ENCODE peak calls at places on chromosomes 2 and 18, in six cellular contexts. One of them, this sample, is unnamed.

GRCh38 chr2:70793450-70793849 is 3.0 kb upstream of the FIGLA start:
- DNase-seq in nucleus accumbens: no peak
- DNase-seq in NCI-H345: no peak
- DNase-seq in H1: no peak
- DNase-seq in activated CD4-positive, CD25-positive, alpha-beta regulatory T cell: no peak
- DNase-seq in GM12891: no peak
- DNase-seq in this sample: no peak

GRCh38 chr2:224036731-224037376 is 2.2 kb downstream of the SERPINE2 start:
- DNase-seq in nucleus accumbens: no peak
- DNase-seq in NCI-H345: no peak
- DNase-seq in H1: no peak
- DNase-seq in activated CD4-positive, CD25-positive, alpha-beta regulatory T cell: no peak
- DNase-seq in GM12891: no peak
- DNase-seq in this sample: no peak

GRCh38 chr2:233433794-233434193 is 79.5 kb downstream of the DGKD start:
- DNase-seq in nucleus accumbens: no peak
- DNase-seq in NCI-H345: no peak
- DNase-seq in H1: no peak
- DNase-seq in activated CD4-positive, CD25-positive, alpha-beta regulatory T cell: no peak
- DNase-seq in GM12891: no peak
- DNase-seq in this sample: no peak

GRCh38 chr2:98846041-98846440 is 90.0 kb downstream of the CRACDL start:
- DNase-seq in nucleus accumbens: no peak
- DNase-seq in NCI-H345: no peak
- DNase-seq in H1: no peak
- DNase-seq in activated CD4-positive, CD25-positive, alpha-beta regulatory T cell: no peak
- DNase-seq in GM12891: no peak
- DNase-seq in this sample: no peak

GRCh38 chr2:235506997-235507615 is 13.3 kb downstream of the AGAP1 start:
- DNase-seq in nucleus accumbens: no peak
- DNase-seq in NCI-H345: peak; percentile 83
- DNase-seq in H1: no peak
- DNase-seq in activated CD4-positive, CD25-positive, alpha-beta regulatory T cell: no peak
- DNase-seq in GM12891: no peak
- DNase-seq in this sample: no peak

GRCh38 chr2:100673691-100674485 is 111.1 kb downstream of the PDCL3 start:
- DNase-seq in nucleus accumbens: no peak
- DNase-seq in NCI-H345: no peak
- DNase-seq in H1: no peak
- DNase-seq in activated CD4-positive, CD25-positive, alpha-beta regulatory T cell: no peak
- DNase-seq in GM12891: no peak
- DNase-seq in this sample: no peak

GRCh38 chr18:59629894-59630293 is 67.3 kb downstream of the CCBE1 start:
- DNase-seq in nucleus accumbens: no peak
- DNase-seq in NCI-H345: no peak
- DNase-seq in H1: no peak
- DNase-seq in activated CD4-positive, CD25-positive, alpha-beta regulatory T cell: no peak
- DNase-seq in GM12891: no peak
- DNase-seq in this sample: no peak

GRCh38 chr18:22378672-22379282 is 38.9 kb downstream of the CTAGE1 start:
- DNase-seq in nucleus accumbens: no peak
- DNase-seq in NCI-H345: no peak
- DNase-seq in H1: no peak
- DNase-seq in activated CD4-positive, CD25-positive, alpha-beta regulatory T cell: no peak
- DNase-seq in GM12891: no peak
- DNase-seq in this sample: no peak

GRCh38 chr2:241803387-241804325 is 5.3 kb upstream of the NEU4 start:
- DNase-seq in nucleus accumbens: peak; percentile 40
- DNase-seq in NCI-H345: peak; percentile 44
- DNase-seq in H1: no peak
- DNase-seq in activated CD4-positive, CD25-positive, alpha-beta regulatory T cell: no peak
- DNase-seq in GM12891: peak; percentile 76
- DNase-seq in this sample: peak; percentile 44

GRCh38 chr2:45938649-45939511 is 287.4 kb downstream of the PRKCE start:
- DNase-seq in nucleus accumbens: no peak
- DNase-seq in NCI-H345: no peak
- DNase-seq in H1: no peak
- DNase-seq in activated CD4-positive, CD25-positive, alpha-beta regulatory T cell: no peak
- DNase-seq in GM12891: no peak
- DNase-seq in this sample: no peak

GRCh38 chr2:20443276-20443920 is 3.5 kb upstream of the RHOB start:
- DNase-seq in nucleus accumbens: no peak
- DNase-seq in NCI-H345: peak; percentile 16
- DNase-seq in H1: no peak
- DNase-seq in activated CD4-positive, CD25-positive, alpha-beta regulatory T cell: no peak
- DNase-seq in GM12891: no peak
- DNase-seq in this sample: no peak

GRCh38 chr2:240688563-240688919 is 3.1 kb upstream of the AQP12A start:
- DNase-seq in nucleus accumbens: no peak
- DNase-seq in NCI-H345: no peak
- DNase-seq in H1: no peak
- DNase-seq in activated CD4-positive, CD25-positive, alpha-beta regulatory T cell: no peak
- DNase-seq in GM12891: no peak
- DNase-seq in this sample: no peak